ENCODE peak calls at places on chromosomes 2 and 18, in five cellular contexts. Y, Q, P, J and T are unnamed samples.

GRCh38 chr2:11492720-11493119 is 26.8 kb upstream of the E2F6 start:
- DNase-seq in Y (no peak), Q (no peak), P (no peak), J (no peak), T (no peak)

GRCh38 chr2:111188681-111189080 is 68.0 kb downstream of the BCL2L11 start:
- DNase-seq in Y (no peak), Q (no peak), P (no peak), J (no peak), T (no peak)

GRCh38 chr2:100861340-100861739 is 41.4 kb downstream of the NPAS2 start:
- DNase-seq in Y (no peak), Q (no peak), P (no peak), J (no peak), T (no peak)

GRCh38 chr2:230441188-230441897 is 25.3 kb downstream of the SP100 start:
- DNase-seq in Y (no peak), Q (no peak), P (peak; percentile 57), J (no peak), T (no peak)

GRCh38 chr2:6845312-6845711 is 20.4 kb downstream of the CMPK2 start:
- DNase-seq in Y (no peak), Q (peak; percentile 53), P (no peak), J (no peak), T (no peak)

GRCh38 chr18:51082571-51083264 is 52.7 kb downstream of the SMAD4 start:
- DNase-seq in Y (no peak), Q (no peak), P (no peak), J (no peak), T (no peak)

GRCh38 chr2:147937744-147938349 is 82.7 kb downstream of the ORC4 start:
- DNase-seq in Y (peak; percentile 56), Q (peak; percentile 42), P (peak; percentile 52), J (no peak), T (no peak)

GRCh38 chr2:44941551-44942234 is at the start of gene SIX3:
- DNase-seq in Y (peak; percentile 74), Q (no peak), P (no peak), J (no peak), T (no peak)

GRCh38 chr18:58497845-58498244 is 131.0 kb downstream of the ALPK2 start:
- DNase-seq in Y (peak; percentile 32), Q (no peak), P (peak; percentile 10), J (no peak), T (no peak)

GRCh38 chr18:46756559-46757201 is at the start of gene ST8SIA5:
- DNase-seq in Y (no peak), Q (no peak), P (no peak), J (no peak), T (no peak)

GRCh38 chr2:3463914-3464313 is 55.4 kb downstream of the ADI1 start:
- DNase-seq in Y (no peak), Q (no peak), P (no peak), J (no peak), T (no peak)

GRCh38 chr2:62432407-62432806 is 73.6 kb downstream of the TMEM17 start:
- DNase-seq in Y (no peak), Q (no peak), P (no peak), J (no peak), T (no peak)

GRCh38 chr2:228599297-228599696 is 417.8 kb upstream of the SPHKAP start:
- DNase-seq in Y (no peak), Q (no peak), P (no peak), J (no peak), T (no peak)

GRCh38 chr18:79200546-79201268 is 131.5 kb downstream of the ATP9B start:
- DNase-seq in Y (peak; percentile 14), Q (peak; percentile 14), P (peak; percentile 9), J (peak; percentile 2), T (no peak)

GRCh38 chr2:196096982-196097745 is 28.5 kb upstream of the DNAH7 start:
- DNase-seq in Y (no peak), Q (no peak), P (no peak), J (no peak), T (no peak)

GRCh38 chr2:27681844-27682243 is 18.2 kb downstream of the SLC4A1AP start:
- DNase-seq in Y (no peak), Q (no peak), P (peak; percentile 69), J (no peak), T (no peak)

GRCh38 chr2:25227576-25227975 is 59.2 kb upstream of the POMC start:
- DNase-seq in Y (no peak), Q (no peak), P (no peak), J (no peak), T (no peak)
- TF ChIP-seq CTCF in Y (no peak), Q (peak; percentile 35), P (no peak), J (no peak), T (no peak)

DNA sequence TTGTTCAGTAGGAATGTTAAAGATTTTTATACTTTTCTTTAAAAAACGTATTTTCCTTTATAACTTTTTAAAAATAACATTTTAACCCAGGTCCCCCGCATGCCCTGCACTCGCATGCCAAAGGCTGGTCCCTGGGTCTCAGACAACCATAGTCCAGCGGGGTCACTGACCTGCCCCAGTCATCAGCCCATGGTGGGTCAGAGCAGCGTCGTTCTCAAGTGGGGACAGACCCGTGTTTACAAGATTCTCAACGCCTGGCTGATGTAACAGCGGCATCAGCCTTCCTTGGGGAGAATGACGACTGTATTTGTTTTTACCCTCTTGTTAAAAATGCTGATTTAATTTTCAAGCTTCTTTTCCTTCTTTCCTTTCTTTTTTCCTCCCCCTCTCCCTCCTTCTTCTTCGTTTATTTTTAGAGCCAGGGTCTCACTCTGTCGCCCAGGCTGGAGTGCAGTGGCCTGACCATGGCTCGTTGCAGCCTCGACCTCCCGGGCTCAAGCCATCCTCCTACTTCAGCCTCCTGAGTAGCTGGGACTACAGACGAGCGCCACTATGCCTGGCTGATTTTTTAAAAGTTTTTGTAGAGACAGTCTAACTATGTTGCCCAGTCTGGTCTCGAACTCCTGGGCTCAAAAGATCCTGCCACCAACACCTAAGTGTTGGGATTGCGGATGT is 1.0 kb upstream of the EFHD1 start:
- DNase-seq in Y (no peak), Q (no peak), P (no peak), J (no peak), T (no peak)
- H3K4me3 ChIP-seq in Y (peak overlapping the region; percentile 70), Q (peak overlapping the region; percentile 48), P (peak overlapping the region; percentile 39), J (peak overlapping the region; percentile 50), T (no peak overlapping the region)

GRCh38 chr18:4454548-4455112 is 477 bp downstream of the DLGAP1 start:
- DNase-seq in Y (no peak), Q (no peak), P (no peak), J (no peak), T (no peak)

GRCh38 chr18:4450065-4450676 is 4.9 kb downstream of the DLGAP1 start:
- DNase-seq in Y (no peak), Q (no peak), P (no peak), J (no peak), T (no peak)

GRCh38 chr18:4455113-4455811 is at the start of gene DLGAP1:
- DNase-seq in Y (peak; percentile 17), Q (no peak), P (peak; percentile 1), J (peak; percentile 5), T (no peak)

DNA sequence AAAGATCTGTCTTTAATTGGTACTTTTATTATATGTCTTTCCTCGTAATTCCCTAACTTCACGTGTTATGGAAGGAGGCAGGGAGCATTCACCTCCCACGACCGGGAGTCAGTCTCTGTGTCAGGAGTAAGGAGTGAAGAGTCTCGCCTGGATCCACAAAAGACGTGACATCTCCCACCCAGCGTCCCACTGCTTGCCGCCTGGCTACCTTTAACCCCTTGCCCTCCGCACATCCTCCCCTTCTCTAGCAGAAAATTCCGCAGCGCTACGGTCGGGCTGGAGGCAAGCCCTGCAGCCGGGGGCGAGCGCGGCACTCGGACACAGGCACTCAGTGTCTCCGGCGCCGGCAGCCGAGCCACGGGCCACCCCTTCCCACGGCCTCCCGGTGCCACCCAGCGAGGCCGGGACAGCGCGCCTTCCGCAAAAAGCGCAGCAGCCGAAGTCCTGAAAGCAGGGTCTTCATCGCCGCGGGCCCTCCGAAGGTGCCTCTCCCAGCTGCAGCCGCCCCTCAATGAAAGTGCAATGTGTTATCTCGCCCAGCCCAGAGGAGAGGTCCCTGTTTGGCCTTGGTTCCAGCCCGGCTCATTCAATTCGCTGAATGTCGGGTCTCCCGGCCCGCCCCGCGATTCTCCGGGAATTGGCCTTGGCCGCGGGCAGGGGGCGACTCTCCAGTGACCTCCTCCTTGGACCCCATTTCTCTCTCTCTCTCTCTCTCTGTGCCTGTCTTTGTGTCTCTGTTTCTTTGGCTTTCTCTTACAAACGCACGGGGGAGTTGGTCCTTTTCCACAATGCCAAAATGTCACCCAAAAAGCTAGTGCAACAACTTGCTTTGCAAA is 1.2 kb downstream of the DLGAP1 start:
- DNase-seq in Y (no peak), Q (no peak), P (no peak), J (no peak), T (no peak)
- TF ChIP-seq CTCF in Y (no peak), Q (no peak), P (no peak), J (no peak), T (no peak)

GRCh38 chr2:240917009-240917683 is 11.0 kb downstream of the CROCC2 start:
- DNase-seq in Y (no peak), Q (no peak), P (no peak), J (no peak), T (no peak)
- H3K4me3 ChIP-seq in Y (no peak overlapping the region), Q (no peak overlapping the region), P (no peak overlapping the region), J (no peak overlapping the region), T (no peak overlapping the region)

GRCh38 chr2:105518897-105519296 is 120.0 kb upstream of the FHL2 start:
- DNase-seq in Y (peak; percentile 11), Q (no peak), P (peak; percentile 26), J (no peak), T (no peak)
- TF ChIP-seq CTCF in Y (peak; percentile 31), Q (peak; percentile 77), P (peak; percentile 9), J (peak; percentile 24), T (peak; percentile 9)

GRCh38 chr18:812123-812672 is at the start of gene YES1:
- DNase-seq in Y (peak; percentile 85), Q (peak; percentile 96), P (peak; percentile 58), J (no peak), T (peak; percentile 21)

GRCh38 chr18:815353-815752 is 3.3 kb upstream of the YES1 start:
- DNase-seq in Y (no peak), Q (no peak), P (no peak), J (no peak), T (no peak)

GRCh38 chr18:814300-815084 is 2.5 kb upstream of the YES1 start:
- DNase-seq in Y (no peak), Q (peak; percentile 67), P (no peak), J (no peak), T (no peak)

GRCh38 chr18:812673-813404 is 797 bp upstream of the YES1 start:
- DNase-seq in Y (peak; percentile 95), Q (peak; percentile 77), P (peak; percentile 95), J (peak; percentile 32), T (peak; percentile 41)

GRCh38 chr18:813405-814071 is 1.5 kb upstream of the YES1 start:
- DNase-seq in Y (no peak), Q (no peak), P (no peak), J (no peak), T (no peak)
- H3K4me3 ChIP-seq in Y (peak overlapping the region; percentile 100), Q (peak overlapping the region; percentile 90), P (no peak overlapping the region), J (no peak overlapping the region), T (no peak overlapping the region)

GRCh38 chr2:72954376-72955187 is 37.3 kb downstream of the EMX1 start:
- DNase-seq in Y (no peak), Q (no peak), P (no peak), J (no peak), T (no peak)

GRCh38 chr2:72956050-72956395 is 38.7 kb downstream of the EMX1 start:
- DNase-seq in Y (no peak), Q (no peak), P (no peak), J (no peak), T (no peak)

GRCh38 chr2:72953976-72954375 is 36.7 kb downstream of the EMX1 start:
- DNase-seq in Y (no peak), Q (no peak), P (no peak), J (no peak), T (no peak)

GRCh38 chr2:72956936-72957335 is 39.6 kb downstream of the EMX1 start:
- DNase-seq in Y (no peak), Q (no peak), P (no peak), J (no peak), T (no peak)

GRCh38 chr2:72955188-72956049 is 38.1 kb downstream of the EMX1 start:
- DNase-seq in Y (no peak), Q (no peak), P (no peak), J (no peak), T (no peak)
- TF ChIP-seq CTCF in Y (no peak), Q (no peak), P (no peak), J (no peak), T (no peak)